ENCODE peak calls at places on chromosomes 4 and X, in four cellular contexts. One of them, this sample, is unnamed.

GRCh38 chr4:151434183-151434860 is 25.3 kb downstream of the FHIP1A start:
- DNase-seq in left lung: no peak
- DNase-seq in IMR-90: peak
- DNase-seq in kidney: no peak
- DNase-seq in this sample: no peak

GRCh38 chr4:117225441-117225840 is 140.1 kb upstream of the TRAM1L1 start:
- DNase-seq in IMR-90: no peak
- DNase-seq in kidney: no peak
- DNase-seq in left lung: no peak
- DNase-seq in this sample: no peak

GRCh38 chr4:1938027-1938426 is 66.8 kb downstream of the NSD2 start:
- DNase-seq in left lung: no peak
- DNase-seq in kidney: peak
- DNase-seq in IMR-90: no peak
- DNase-seq in this sample: no peak

GRCh38 chr4:101178731-101179130 is 168.6 kb downstream of the PPP3CA start:
- DNase-seq in IMR-90: peak
- DNase-seq in left lung: no peak
- DNase-seq in kidney: no peak
- DNase-seq in this sample: no peak

GRCh38 chr4:92969650-92970370 is 666.0 kb downstream of the GRID2 start:
- DNase-seq in IMR-90: peak
- DNase-seq in left lung: no peak
- DNase-seq in kidney: no peak
- DNase-seq in this sample: peak

GRCh38 chrX:104486691-104487090 is 79.3 kb upstream of the IL1RAPL2 start:
- DNase-seq in IMR-90: no peak
- DNase-seq in kidney: no peak
- DNase-seq in left lung: no peak
- DNase-seq in this sample: no peak

GRCh38 chr4:10552591-10553280 is 95.5 kb upstream of the ZNF518B start:
- DNase-seq in IMR-90: no peak
- DNase-seq in kidney: no peak
- DNase-seq in left lung: no peak
- DNase-seq in this sample: no peak

GRCh38 chr4:11367371-11367770 is 61.3 kb downstream of the HS3ST1 start:
- DNase-seq in kidney: no peak
- DNase-seq in IMR-90: peak
- DNase-seq in left lung: no peak
- DNase-seq in this sample: no peak

GRCh38 chr4:5371415-5372190 is 320.3 kb downstream of the STK32B start:
- DNase-seq in IMR-90: peak
- DNase-seq in left lung: no peak
- DNase-seq in kidney: no peak
- DNase-seq in this sample: no peak

GRCh38 chrX:28099166-28099565 is 117.9 kb upstream of the DCAF8L1 start:
- DNase-seq in IMR-90: no peak
- DNase-seq in left lung: no peak
- DNase-seq in kidney: no peak
- DNase-seq in this sample: no peak

GRCh38 chr4:79445371-79445781 is 37.3 kb upstream of the GK2 start:
- DNase-seq in kidney: no peak
- DNase-seq in IMR-90: no peak
- DNase-seq in left lung: no peak
- DNase-seq in this sample: no peak

GRCh38 chrX:40474205-40474626 is 106.6 kb upstream of the ATP6AP2 start:
- DNase-seq in kidney: peak
- DNase-seq in IMR-90: peak
- DNase-seq in left lung: peak
- DNase-seq in this sample: no peak

GRCh38 chrX:133527415-133527814 is 112.1 kb upstream of the GPC4 start:
- DNase-seq in left lung: no peak
- DNase-seq in IMR-90: no peak
- DNase-seq in kidney: no peak
- DNase-seq in this sample: peak

GRCh38 chr4:139875456-139875855 is 209.8 kb downstream of the MGST2 start:
- DNase-seq in IMR-90: no peak
- DNase-seq in left lung: no peak
- DNase-seq in kidney: no peak
- DNase-seq in this sample: no peak

GRCh38 chr4:83582289-83582756 is 46.4 kb downstream of the GPAT3 start:
- DNase-seq in IMR-90: no peak
- DNase-seq in left lung: no peak
- DNase-seq in kidney: no peak
- DNase-seq in this sample: peak

GRCh38 chr4:139711461-139711860 is 45.8 kb downstream of the MGST2 start:
- DNase-seq in left lung: no peak
- DNase-seq in IMR-90: peak
- DNase-seq in kidney: no peak
- DNase-seq in this sample: peak

GRCh38 chrX:37796805-37797204 is 16.9 kb downstream of the CYBB start:
- DNase-seq in left lung: no peak
- DNase-seq in kidney: no peak
- DNase-seq in IMR-90: no peak
- DNase-seq in this sample: no peak

GRCh38 chrX:120316587-120317283 is 5.5 kb upstream of the TMEM255A start:
- DNase-seq in left lung: no peak
- DNase-seq in IMR-90: peak
- DNase-seq in kidney: no peak
- DNase-seq in this sample: no peak

GRCh38 chr4:77697860-77698599 is 92.4 kb downstream of the CXCL13 start:
- DNase-seq in kidney: peak
- DNase-seq in left lung: no peak
- DNase-seq in IMR-90: peak
- DNase-seq in this sample: peak

GRCh38 chrX:30831082-30831481 is 58.0 kb downstream of the TAB3 start:
- DNase-seq in IMR-90: no peak
- DNase-seq in left lung: no peak
- DNase-seq in kidney: no peak
- DNase-seq in this sample: no peak

GRCh38 chr4:27429260-27429970 is 568.8 kb downstream of the STIM2 start:
- DNase-seq in kidney: no peak
- DNase-seq in IMR-90: no peak
- DNase-seq in left lung: no peak
- DNase-seq in this sample: no peak

GRCh38 chrX:48972214-48973164 is 845 bp upstream of the KCND1 start:
- DNase-seq in kidney: no peak
- DNase-seq in left lung: no peak
- DNase-seq in IMR-90: peak
- DNase-seq in this sample: no peak

GRCh38 chr4:73679836-73680235 is 59.6 kb upstream of the RASSF6 start:
- DNase-seq in IMR-90: peak
- DNase-seq in left lung: no peak
- DNase-seq in kidney: no peak
- DNase-seq in this sample: no peak

GRCh38 chr4:1337376-1337831 is 9.6 kb upstream of the UVSSA start:
- DNase-seq in kidney: peak
- DNase-seq in IMR-90: peak
- DNase-seq in left lung: peak
- DNase-seq in this sample: no peak

GRCh38 chrX:151227637-151228036 is 51.3 kb downstream of the GPR50 start:
- DNase-seq in left lung: no peak
- DNase-seq in kidney: peak
- DNase-seq in IMR-90: no peak
- DNase-seq in this sample: no peak

GRCh38 chrX:41273638-41274037 is 60.3 kb upstream of the DDX3X start:
- DNase-seq in kidney: no peak
- DNase-seq in left lung: no peak
- DNase-seq in IMR-90: no peak
- DNase-seq in this sample: no peak

GRCh38 chrX:113929004-113929403 is 654.9 kb upstream of the HTR2C start:
- DNase-seq in left lung: no peak
- DNase-seq in kidney: no peak
- DNase-seq in IMR-90: peak
- DNase-seq in this sample: peak

GRCh38 chr4:146232131-146232722 is 17.9 kb downstream of the REELD1 start:
- DNase-seq in left lung: no peak
- DNase-seq in kidney: no peak
- DNase-seq in IMR-90: no peak
- DNase-seq in this sample: peak

GRCh38 chr4:70197842-70198241 is 2.3 kb downstream of the ODAM start:
- DNase-seq in IMR-90: no peak
- DNase-seq in left lung: peak
- DNase-seq in kidney: no peak
- DNase-seq in this sample: no peak

GRCh38 chr4:90393215-90393614 is 266.0 kb downstream of the CCSER1 start:
- DNase-seq in kidney: no peak
- DNase-seq in left lung: no peak
- DNase-seq in IMR-90: no peak
- DNase-seq in this sample: no peak

GRCh38 chr4:35739305-35739704 is 505.0 kb downstream of the ARAP2 start:
- DNase-seq in IMR-90: no peak
- DNase-seq in kidney: no peak
- DNase-seq in left lung: no peak
- DNase-seq in this sample: no peak

GRCh38 chrX:50067435-50068292 is 133.1 kb downstream of the AKAP4 start:
- DNase-seq in kidney: no peak
- DNase-seq in left lung: no peak
- DNase-seq in IMR-90: peak
- DNase-seq in this sample: no peak

GRCh38 chr4:41222259-41222658 is 7.9 kb upstream of the APBB2 start:
- DNase-seq in left lung: no peak
- DNase-seq in kidney: no peak
- DNase-seq in IMR-90: no peak
- DNase-seq in this sample: no peak

GRCh38 chrX:101057095-101057714 is 5.3 kb upstream of the TRMT2B start:
- DNase-seq in IMR-90: peak
- DNase-seq in left lung: no peak
- DNase-seq in kidney: no peak
- DNase-seq in this sample: no peak

DNA sequence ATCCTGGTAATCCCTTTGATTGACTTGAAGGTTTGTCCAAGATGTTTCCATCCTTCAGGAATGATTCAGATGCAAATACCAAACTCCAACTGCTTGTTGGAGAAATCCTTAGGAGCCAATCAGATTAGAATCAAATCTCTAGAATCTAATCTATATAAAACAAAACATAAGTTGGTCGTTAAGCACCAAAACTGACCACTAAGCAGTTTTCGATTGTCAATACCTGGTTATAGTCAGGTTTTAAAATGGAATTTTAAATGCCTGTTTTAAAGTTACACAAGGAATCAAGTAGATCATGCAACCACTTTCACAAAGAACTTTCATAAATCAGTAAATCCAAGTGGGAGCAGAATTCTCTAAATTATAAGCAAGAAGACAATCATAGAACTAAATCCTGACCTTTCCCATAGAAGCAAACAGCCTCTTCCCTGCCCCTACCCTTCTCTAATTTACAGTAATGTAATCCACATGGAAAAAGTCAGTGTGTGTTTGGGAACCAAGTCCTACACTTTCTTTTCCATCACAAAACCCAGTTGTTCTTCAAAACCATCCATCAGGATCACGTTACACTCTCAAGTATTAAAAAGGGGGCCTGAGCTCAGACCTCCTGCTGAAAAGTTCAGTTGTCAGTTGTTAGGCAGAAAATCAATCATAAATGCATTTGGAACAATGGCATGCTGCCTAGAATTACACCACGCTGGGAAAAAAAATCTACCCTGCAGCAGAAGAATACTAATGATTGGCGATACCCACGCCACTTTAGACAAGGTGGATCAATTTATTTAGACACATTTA is 236.3 kb downstream of the PARM1 start:
- DNase-seq in IMR-90: no peak
- DNase-seq in left lung: no peak
- DNase-seq in kidney: no peak
- DNase-seq in this sample: no peak
- H3K27ac ChIP-seq in IMR-90: no peak
- H3K27ac ChIP-seq in left lung: no peak
- H3K27ac ChIP-seq in kidney: no peak
- H3K27ac ChIP-seq in this sample: no peak

GRCh38 chrX:1537031-1537715 is at the start of gene P2RY8:
- DNase-seq in IMR-90: no peak
- DNase-seq in kidney: peak
- DNase-seq in left lung: peak
- DNase-seq in this sample: no peak
- H3K27ac ChIP-seq in IMR-90: no peak
- H3K27ac ChIP-seq in kidney: peak
- H3K27ac ChIP-seq in left lung: peak
- H3K27ac ChIP-seq in this sample: no peak

GRCh38 chr4:26288308-26288982 is 32.4 kb upstream of the RBPJ start:
- DNase-seq in kidney: no peak
- DNase-seq in IMR-90: peak
- DNase-seq in left lung: no peak
- DNase-seq in this sample: peak
- H3K27ac ChIP-seq in kidney: no peak
- H3K27ac ChIP-seq in IMR-90: peak
- H3K27ac ChIP-seq in left lung: peak
- H3K27ac ChIP-seq in this sample: peak

DNA sequence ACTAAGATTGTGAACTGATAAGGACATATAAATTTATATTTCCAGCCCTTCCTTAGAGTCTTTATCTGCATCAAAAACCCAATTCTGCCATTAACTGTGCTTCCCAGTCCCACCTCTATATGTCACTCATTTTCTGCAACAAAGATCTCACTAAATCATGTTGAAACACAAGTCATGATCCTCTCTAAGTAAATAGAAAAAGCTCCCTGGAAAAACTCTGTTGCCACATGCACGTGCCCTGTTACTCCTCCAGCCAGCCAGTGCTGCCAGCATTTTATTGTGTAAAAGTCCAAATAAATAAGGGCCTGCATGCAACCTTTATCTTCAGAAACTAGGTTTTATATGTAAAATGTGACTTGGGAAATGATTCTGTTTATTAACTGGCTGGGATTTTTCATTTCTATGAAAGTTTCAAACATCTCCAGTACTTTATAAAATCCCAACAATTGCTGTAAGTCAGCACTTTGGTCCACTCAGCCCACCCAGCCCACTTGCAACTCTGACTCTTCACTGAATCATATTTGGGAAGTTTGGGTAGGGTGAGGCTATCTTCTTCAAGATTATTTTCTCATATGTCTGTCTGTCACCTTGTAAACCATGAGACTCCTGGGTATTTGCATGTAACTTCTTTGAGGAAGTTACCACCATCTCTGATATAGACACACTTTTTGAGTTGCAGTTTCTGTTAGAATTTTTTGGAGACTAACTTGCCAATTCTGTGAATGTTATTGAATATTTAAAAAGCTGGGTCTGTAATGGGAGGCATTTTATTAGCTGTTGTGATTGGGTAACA is 40.0 kb upstream of the SMARCA5 start:
- DNase-seq in IMR-90: no peak
- DNase-seq in left lung: no peak
- DNase-seq in kidney: no peak
- DNase-seq in this sample: no peak
- H3K27ac ChIP-seq in IMR-90: no peak
- H3K27ac ChIP-seq in left lung: no peak
- H3K27ac ChIP-seq in kidney: no peak
- H3K27ac ChIP-seq in this sample: no peak

This sample was measured in epithelial cell of prostate.